ENCODE peak calls at places on chromosomes 12 and 14, in nine cellular contexts. One of them, this sample, is unnamed. For H3K4me1, the result is how much of the 10 kb centered on the place peaks cover.

GRCh38 chr12:31005944-31006361 is 67.7 kb upstream of the DDX11 start:
- DNase-seq in fibroblast of lung: peak
- DNase-seq in testis: no peak
- DNase-seq in adrenal gland: no peak
- DNase-seq in tibial nerve: no peak
- DNase-seq in lung: no peak
- DNase-seq in hepatocyte: no peak
- DNase-seq in suprapubic skin: peak
- DNase-seq in BE2C: no peak
- DNase-seq in this sample: peak

GRCh38 chr12:32437095-32437515 is 37.7 kb downstream of the FGD4 start:
- DNase-seq in fibroblast of lung: peak
- DNase-seq in testis: no peak
- DNase-seq in adrenal gland: no peak
- DNase-seq in tibial nerve: no peak
- DNase-seq in lung: no peak
- DNase-seq in hepatocyte: peak
- DNase-seq in suprapubic skin: no peak
- DNase-seq in BE2C: no peak
- DNase-seq in this sample: no peak

GRCh38 chr12:22262309-22262708 is 72.2 kb downstream of the ST8SIA1 start:
- DNase-seq in fibroblast of lung: peak
- DNase-seq in testis: no peak
- DNase-seq in adrenal gland: no peak
- DNase-seq in tibial nerve: no peak
- DNase-seq in lung: no peak
- DNase-seq in hepatocyte: no peak
- DNase-seq in suprapubic skin: no peak
- DNase-seq in BE2C: no peak
- DNase-seq in this sample: no peak

GRCh38 chr12:105100207-105100985 is 7.1 kb upstream of the WASHC4 start:
- DNase-seq in fibroblast of lung: peak
- DNase-seq in testis: no peak
- DNase-seq in adrenal gland: no peak
- DNase-seq in tibial nerve: no peak
- DNase-seq in lung: no peak
- DNase-seq in hepatocyte: peak
- DNase-seq in suprapubic skin: no peak
- DNase-seq in BE2C: no peak
- DNase-seq in this sample: no peak

GRCh38 chr14:32078794-32079663 is 1.9 kb downstream of the ARHGAP5 start:
- DNase-seq in fibroblast of lung: peak
- DNase-seq in testis: no peak
- DNase-seq in adrenal gland: no peak
- DNase-seq in tibial nerve: no peak
- DNase-seq in lung: no peak
- DNase-seq in hepatocyte: peak
- DNase-seq in suprapubic skin: no peak
- DNase-seq in BE2C: no peak
- DNase-seq in this sample: no peak

GRCh38 chr12:100901266-100901665 is 106.7 kb downstream of the ANO4 start:
- DNase-seq in fibroblast of lung: no peak
- DNase-seq in testis: no peak
- DNase-seq in adrenal gland: no peak
- DNase-seq in tibial nerve: no peak
- DNase-seq in lung: no peak
- DNase-seq in hepatocyte: no peak
- DNase-seq in suprapubic skin: no peak
- DNase-seq in BE2C: no peak
- DNase-seq in this sample: no peak

GRCh38 chr12:115798309-115798917 is 479.1 kb downstream of the MED13L start:
- DNase-seq in fibroblast of lung: no peak
- DNase-seq in testis: no peak
- DNase-seq in adrenal gland: no peak
- DNase-seq in tibial nerve: no peak
- DNase-seq in lung: no peak
- DNase-seq in hepatocyte: no peak
- DNase-seq in suprapubic skin: no peak
- DNase-seq in BE2C: no peak
- DNase-seq in this sample: no peak

GRCh38 chr14:92690171-92691011 is 58.0 kb downstream of the LGMN start:
- DNase-seq in fibroblast of lung: peak
- DNase-seq in testis: peak
- DNase-seq in adrenal gland: peak
- DNase-seq in tibial nerve: peak
- DNase-seq in lung: peak
- DNase-seq in hepatocyte: peak
- DNase-seq in suprapubic skin: no peak
- DNase-seq in BE2C: peak
- DNase-seq in this sample: no peak

GRCh38 chr12:13112968-13113367 is 9.5 kb upstream of the GSG1 start:
- DNase-seq in fibroblast of lung: no peak
- DNase-seq in testis: no peak
- DNase-seq in adrenal gland: no peak
- DNase-seq in tibial nerve: no peak
- DNase-seq in lung: no peak
- DNase-seq in hepatocyte: no peak
- DNase-seq in suprapubic skin: no peak
- DNase-seq in BE2C: no peak
- DNase-seq in this sample: no peak

GRCh38 chr14:67683821-67684220 is 9.4 kb upstream of the VTI1B start:
- DNase-seq in fibroblast of lung: no peak
- DNase-seq in testis: peak
- DNase-seq in adrenal gland: no peak
- DNase-seq in tibial nerve: no peak
- DNase-seq in lung: no peak
- DNase-seq in hepatocyte: no peak
- DNase-seq in suprapubic skin: no peak
- DNase-seq in BE2C: no peak
- DNase-seq in this sample: no peak

DNA sequence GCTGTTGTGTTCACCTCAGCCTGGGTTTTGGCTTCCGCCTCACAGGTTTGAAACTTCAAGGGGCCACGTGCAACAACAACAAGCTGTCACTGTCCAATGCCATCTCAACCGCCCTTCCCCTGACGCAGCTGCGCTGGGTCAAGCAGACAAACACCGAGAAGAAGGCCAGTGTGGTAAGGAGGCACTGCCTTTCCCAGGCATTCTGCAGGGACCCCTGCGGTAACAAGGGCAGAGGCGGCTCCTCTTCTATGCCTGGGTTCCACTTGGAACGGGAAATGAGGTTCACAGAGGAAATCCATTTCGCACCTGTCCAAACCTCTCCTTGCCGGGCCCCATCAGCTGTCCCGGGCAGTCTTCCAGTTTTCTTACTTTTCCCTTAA is 36.8 kb downstream of the HSP90AA1 start:
- DNase-seq in fibroblast of lung: no peak
- DNase-seq in testis: no peak
- DNase-seq in adrenal gland: no peak
- DNase-seq in tibial nerve: no peak
- DNase-seq in lung: no peak
- DNase-seq in hepatocyte: no peak
- DNase-seq in suprapubic skin: no peak
- DNase-seq in BE2C: no peak
- DNase-seq in this sample: no peak
- H3K4me1 ChIP-seq in fibroblast of lung: under half
- H3K4me1 ChIP-seq in testis: under half
- H3K4me1 ChIP-seq in adrenal gland: under half
- H3K4me1 ChIP-seq in tibial nerve: under half
- H3K4me1 ChIP-seq in lung: under half
- H3K4me1 ChIP-seq in hepatocyte: under half
- H3K4me1 ChIP-seq in suprapubic skin: under half
- H3K4me1 ChIP-seq in BE2C: under half
- H3K4me1 ChIP-seq in this sample: under half

DNA sequence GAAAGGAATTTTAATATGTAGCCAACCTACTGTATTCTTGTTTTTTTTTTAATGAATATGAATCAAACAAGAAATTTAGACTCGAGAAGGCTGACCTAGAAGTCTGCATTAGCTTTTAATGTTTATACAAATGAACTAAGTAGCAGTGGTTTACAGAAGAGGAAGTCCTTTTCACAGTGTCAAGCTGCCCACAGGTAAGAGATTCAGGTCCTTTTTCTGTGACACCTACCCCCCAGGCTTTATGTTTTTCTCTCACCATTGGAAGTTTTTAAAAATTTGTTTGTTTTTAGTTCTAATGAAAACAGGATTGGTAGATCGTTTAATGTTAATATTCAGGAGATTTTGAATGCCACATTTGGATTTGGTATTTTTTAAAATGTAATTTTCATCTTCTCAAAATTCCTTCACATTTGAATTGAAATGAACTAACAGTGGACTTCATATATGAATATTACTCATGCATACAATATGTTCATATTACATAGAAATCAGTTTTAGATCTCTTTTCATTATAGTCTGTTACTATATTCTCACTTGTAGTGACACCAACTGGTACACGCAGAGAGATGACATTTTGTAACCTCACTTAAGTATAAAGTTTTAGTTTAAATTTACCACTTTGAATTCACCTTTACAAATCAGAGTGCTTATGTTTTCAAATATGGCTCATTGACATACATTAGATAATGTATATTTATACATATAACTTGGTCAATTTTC is 29.7 kb downstream of the ATF7IP start:
- DNase-seq in fibroblast of lung: no peak
- DNase-seq in testis: no peak
- DNase-seq in adrenal gland: no peak
- DNase-seq in tibial nerve: no peak
- DNase-seq in lung: no peak
- DNase-seq in hepatocyte: no peak
- DNase-seq in suprapubic skin: no peak
- DNase-seq in BE2C: no peak
- DNase-seq in this sample: no peak
- TF ChIP-seq CTCF in fibroblast of lung: no peak
- TF ChIP-seq CTCF in testis: no peak
- TF ChIP-seq CTCF in adrenal gland: no peak
- TF ChIP-seq CTCF in tibial nerve: no peak
- TF ChIP-seq CTCF in lung: no peak
- TF ChIP-seq CTCF in hepatocyte: no peak
- TF ChIP-seq CTCF in suprapubic skin: no peak
- TF ChIP-seq CTCF in BE2C: no peak
- TF ChIP-seq CTCF in this sample: no peak

GRCh38 chr14:96796851-96797187 is 363 bp upstream of the VRK1 start:
- DNase-seq in fibroblast of lung: no peak
- DNase-seq in testis: no peak
- DNase-seq in adrenal gland: no peak
- DNase-seq in tibial nerve: no peak
- DNase-seq in lung: no peak
- DNase-seq in hepatocyte: no peak
- DNase-seq in suprapubic skin: no peak
- DNase-seq in BE2C: no peak
- DNase-seq in this sample: no peak
- H3K4me3 ChIP-seq in fibroblast of lung: peak
- H3K4me3 ChIP-seq in testis: peak
- H3K4me3 ChIP-seq in adrenal gland: no peak
- H3K4me3 ChIP-seq in tibial nerve: peak
- H3K4me3 ChIP-seq in lung: no peak
- H3K4me3 ChIP-seq in hepatocyte: no peak
- H3K4me3 ChIP-seq in suprapubic skin: peak
- H3K4me3 ChIP-seq in BE2C: peak
- H3K4me3 ChIP-seq in this sample: peak

DNA sequence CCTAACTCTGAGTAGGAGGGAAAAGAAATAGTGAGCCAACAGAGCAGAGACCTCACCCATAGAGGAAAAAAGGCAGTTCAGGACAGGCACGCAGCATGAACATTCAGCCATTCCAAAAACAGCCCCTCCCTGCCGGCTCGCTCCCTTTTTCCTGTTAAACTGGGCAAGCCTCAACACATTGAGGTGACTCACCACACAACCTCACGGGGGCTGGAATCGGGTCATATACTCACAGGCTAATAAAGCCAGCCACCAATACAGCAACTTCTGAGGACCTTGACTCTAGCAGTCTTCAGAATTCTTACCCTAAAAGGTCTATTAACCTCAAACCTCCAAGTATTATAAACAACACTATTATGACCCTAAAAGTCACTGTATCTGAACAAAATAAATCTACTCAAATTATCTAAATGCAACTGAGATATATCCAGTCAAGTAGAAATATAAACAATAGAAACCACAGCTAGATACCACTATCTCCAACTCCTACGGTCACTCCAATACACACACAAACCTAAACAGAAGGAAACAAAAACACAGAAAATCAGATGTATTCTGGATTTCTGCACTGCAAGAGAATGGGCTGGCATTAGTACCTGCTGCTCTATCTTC is 6.3 kb downstream of the YBX3 start:
- DNase-seq in fibroblast of lung: peak
- DNase-seq in testis: peak
- DNase-seq in adrenal gland: peak
- DNase-seq in tibial nerve: peak
- DNase-seq in lung: peak
- DNase-seq in hepatocyte: peak
- DNase-seq in suprapubic skin: peak
- DNase-seq in BE2C: no peak
- DNase-seq in this sample: peak
- H3K4me1 ChIP-seq in fibroblast of lung: under half
- H3K4me1 ChIP-seq in testis: under half
- H3K4me1 ChIP-seq in adrenal gland: under half
- H3K4me1 ChIP-seq in tibial nerve: under half
- H3K4me1 ChIP-seq in lung: under half
- H3K4me1 ChIP-seq in hepatocyte: under half
- H3K4me1 ChIP-seq in suprapubic skin: half or more
- H3K4me1 ChIP-seq in BE2C: under half
- H3K4me1 ChIP-seq in this sample: under half

GRCh38 chr12:49389092-49389703 is 21.9 kb downstream of the SPATS2 start:
- DNase-seq in fibroblast of lung: no peak
- DNase-seq in testis: peak
- DNase-seq in adrenal gland: no peak
- DNase-seq in tibial nerve: no peak
- DNase-seq in lung: peak
- DNase-seq in hepatocyte: peak
- DNase-seq in suprapubic skin: no peak
- DNase-seq in BE2C: no peak
- DNase-seq in this sample: peak
- TF ChIP-seq CTCF in fibroblast of lung: no peak
- TF ChIP-seq CTCF in testis: no peak
- TF ChIP-seq CTCF in adrenal gland: no peak
- TF ChIP-seq CTCF in tibial nerve: no peak
- TF ChIP-seq CTCF in lung: no peak
- TF ChIP-seq CTCF in hepatocyte: no peak
- TF ChIP-seq CTCF in suprapubic skin: no peak
- TF ChIP-seq CTCF in BE2C: no peak
- TF ChIP-seq CTCF in this sample: no peak

DNA sequence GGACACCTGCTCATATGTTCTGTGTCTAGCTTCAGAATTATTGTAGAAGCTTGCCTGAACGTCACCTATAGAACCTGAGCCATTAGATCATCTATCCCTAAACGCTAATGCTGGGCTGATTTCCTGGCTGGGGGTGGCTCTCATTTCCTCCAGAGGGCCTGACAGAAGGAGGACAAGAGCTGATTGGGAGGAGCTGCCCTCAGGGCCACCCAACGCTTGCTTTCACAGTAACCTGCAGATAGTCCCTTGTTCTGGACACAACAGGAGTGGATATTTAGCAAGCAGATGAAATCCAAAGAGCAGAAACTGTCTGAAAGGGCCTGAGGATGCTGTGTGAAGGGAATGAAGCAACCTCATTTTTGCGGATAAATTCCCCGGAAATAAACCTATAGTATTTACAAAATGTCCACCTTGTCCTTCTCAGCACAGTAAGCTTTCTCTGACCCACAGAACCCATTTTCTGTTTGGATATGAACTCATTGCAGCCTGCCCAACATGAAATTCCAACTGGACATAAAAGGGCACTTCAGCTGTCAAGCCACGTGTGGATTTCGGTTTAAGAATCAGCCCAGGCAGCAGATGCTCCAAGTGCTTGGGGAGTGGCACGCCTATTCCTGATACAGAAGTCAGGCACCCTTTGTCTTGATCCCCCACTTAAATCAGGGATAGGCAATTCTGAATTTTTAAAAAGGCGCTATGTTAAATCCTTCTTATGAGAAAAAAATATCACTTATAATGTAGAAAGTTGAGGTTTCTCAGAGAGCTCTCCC is 32.8 kb upstream of the TUBA1C start:
- DNase-seq in fibroblast of lung: no peak
- DNase-seq in testis: peak
- DNase-seq in adrenal gland: no peak
- DNase-seq in tibial nerve: no peak
- DNase-seq in lung: no peak
- DNase-seq in hepatocyte: no peak
- DNase-seq in suprapubic skin: no peak
- DNase-seq in BE2C: peak
- DNase-seq in this sample: no peak
- H3K4me3 ChIP-seq in fibroblast of lung: no peak
- H3K4me3 ChIP-seq in testis: no peak
- H3K4me3 ChIP-seq in adrenal gland: no peak
- H3K4me3 ChIP-seq in tibial nerve: no peak
- H3K4me3 ChIP-seq in lung: no peak
- H3K4me3 ChIP-seq in hepatocyte: no peak
- H3K4me3 ChIP-seq in suprapubic skin: no peak
- H3K4me3 ChIP-seq in BE2C: peak
- H3K4me3 ChIP-seq in this sample: no peak

This sample was measured in psoas muscle.